ENCODE peak calls at places on chromosomes 3 and 15, in seven cellular contexts. N is IMR-90, G is fibroblast of pulmonary artery, D is Calu3, Q is B cell, X is transverse colon, F is dorsolateral prefrontal cortex. Y is an unnamed sample.
A peak's percentile ranks its signal among the peaks of the same experiment; 100 is the strongest.

GRCh38 chr15:86193716-86194408 is 114.2 kb downstream of the AGBL1 start:
- DNase-seq in N (no peak), G (no peak), Q (no peak), F (no peak), X (no peak), D (no peak), Y (no peak)

GRCh38 chr3:69086133-69086722 is 1.5 kb downstream of the ARL6IP5 start:
- DNase-seq in X (peak; percentile 91), G (peak; percentile 95), N (peak; percentile 92), D (peak; percentile 87), F (peak; percentile 93), Q (no peak), Y (peak; percentile 95)

GRCh38 chr15:37517506-37517905 is 416.9 kb upstream of the TMCO5A start:
- DNase-seq in F (no peak), N (no peak), D (no peak), Q (no peak), G (no peak), X (no peak), Y (no peak)

GRCh38 chr3:114640126-114640525 is 346.3 kb downstream of the TIGIT start:
- DNase-seq in X (no peak), Q (no peak), D (no peak), G (no peak), N (no peak), F (no peak), Y (no peak)

GRCh38 chr15:70474682-70475438 is 288.5 kb downstream of the UACA start:
- DNase-seq in F (peak; percentile 72), X (no peak), Q (peak; percentile 62), D (peak; percentile 66), N (peak; percentile 96), G (peak; percentile 92), Y (peak; percentile 52)

GRCh38 chr3:123586131-123586530 is 1.3 kb upstream of the HACD2 start:
- DNase-seq in X (peak; percentile 60), F (peak; percentile 51), N (no peak), D (peak; percentile 58), G (peak; percentile 53), Q (no peak), Y (peak; percentile 59)

GRCh38 chr3:167110906-167111305 is 269.2 kb downstream of the ZBBX start:
- DNase-seq in G (no peak), Q (no peak), N (no peak), F (peak; percentile 52), D (peak; percentile 7), X (no peak), Y (no peak)

GRCh38 chr3:129424185-129424841 is 4.1 kb downstream of the EFCAB12 start:
- DNase-seq in X (peak; percentile 35), D (no peak), G (peak; percentile 73), Q (no peak), N (peak; percentile 24), F (no peak), Y (no peak)

GRCh38 chr15:35168464-35168863 is 83.4 kb upstream of the NANOGP8 start:
- DNase-seq in Q (no peak), N (peak; percentile 90), G (peak; percentile 57), X (no peak), D (peak; percentile 0), F (no peak), Y (no peak)

GRCh38 chr15:52502608-52503007 is 26.1 kb downstream of the MYO5A start:
- DNase-seq in Q (no peak), X (no peak), F (no peak), G (no peak), N (no peak), D (no peak), Y (no peak)

DNA sequence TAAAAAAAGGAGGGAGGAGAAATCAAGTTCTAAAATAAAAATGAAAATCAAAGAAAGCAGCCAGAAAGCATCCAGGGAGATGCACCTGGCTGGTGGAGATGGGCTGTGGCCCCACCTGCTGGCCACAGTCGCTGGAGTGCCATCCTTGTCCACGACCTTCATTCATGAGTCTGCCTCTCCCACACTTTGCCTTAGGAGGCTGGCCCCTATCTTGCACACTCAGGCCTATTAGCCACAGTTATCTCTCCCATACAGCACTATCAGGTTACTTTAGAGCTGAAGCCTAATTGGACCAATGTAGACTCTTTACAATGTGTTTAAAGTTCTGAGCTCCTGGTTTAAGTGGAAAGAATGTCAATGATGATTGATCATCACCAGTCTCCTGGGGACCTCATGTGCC is 392.0 kb upstream of the RORA start:
- DNase-seq in X (no peak), Q (no peak), F (no peak), G (peak; percentile 7), N (no peak), D (peak; percentile 40), Y (no peak)
- TF ChIP-seq CTCF in X (peak; percentile 40), Q (no peak), F (peak; percentile 39), G (peak; percentile 33), N (no peak), D (peak; percentile 26), Y (peak; percentile 17)

GRCh38 chr3:32420138-32420981 is 28.7 kb downstream of the CMTM7 start:
- DNase-seq in G (peak; percentile 48), Q (peak; percentile 59), F (no peak), D (peak; percentile 93), N (peak; percentile 62), X (no peak), Y (peak; percentile 81)
- TF ChIP-seq CTCF in G (peak; percentile 20), Q (no peak), F (no peak), D (no peak), N (no peak), X (no peak), Y (no peak)

GRCh38 chr3:186425788-186426730 is 64.0 kb upstream of the DGKG start:
- DNase-seq in Q (no peak), D (no peak), N (peak; percentile 75), X (no peak), G (peak; percentile 25), F (no peak), Y (no peak)
- TF ChIP-seq CTCF in Q (peak; percentile 16), D (peak; percentile 43), N (peak; percentile 30), X (peak; percentile 3), G (peak; percentile 26), F (no peak), Y (peak; percentile 17)

GRCh38 chr15:40782609-40783227 is 12.9 kb downstream of the C15orf62 start:
- DNase-seq in F (no peak), X (peak; percentile 86), D (peak; percentile 85), Q (peak; percentile 78), N (no peak), G (no peak), Y (peak; percentile 89)

GRCh38 chr15:40787991-40788390 is 18.2 kb downstream of the C15orf62 start:
- DNase-seq in N (no peak), X (no peak), G (no peak), D (no peak), Q (no peak), F (no peak), Y (no peak)

GRCh38 chr15:40787344-40787841 is 17.6 kb downstream of the C15orf62 start:
- DNase-seq in G (peak; percentile 78), F (no peak), D (peak; percentile 82), Q (no peak), X (peak; percentile 85), N (peak; percentile 62), Y (no peak)

GRCh38 chr15:40785814-40786213 is 16.0 kb downstream of the C15orf62 start:
- DNase-seq in G (no peak), F (no peak), D (no peak), N (peak; percentile 17), X (no peak), Q (no peak), Y (no peak)

DNA sequence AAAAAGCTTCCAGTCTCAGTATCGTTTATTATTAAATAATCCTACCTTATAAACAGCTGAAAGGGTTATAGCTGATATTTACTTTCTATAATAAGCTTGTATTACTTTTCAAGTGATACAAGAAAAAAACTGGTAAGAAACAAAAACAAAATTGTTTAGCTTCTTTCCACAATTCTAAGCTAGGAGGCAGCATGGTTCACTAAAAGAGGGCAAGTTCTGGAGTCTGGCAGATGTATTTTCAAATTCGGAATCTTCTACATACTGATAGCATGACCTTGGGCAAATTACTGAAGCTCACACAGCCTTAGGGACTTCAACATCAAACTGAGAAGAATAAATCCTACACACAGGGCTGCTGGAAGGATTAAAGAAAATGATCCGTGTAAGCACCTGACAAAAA is 15.4 kb downstream of the C15orf62 start:
- DNase-seq in N (no peak), X (no peak), F (no peak), G (no peak), D (no peak), Q (no peak), Y (no peak)
- TF ChIP-seq CTCF in N (peak; percentile 31), X (peak; percentile 8), F (no peak), G (peak; percentile 7), D (no peak), Q (no peak), Y (no peak)

Y was measured in Peyer's patch.